ENCODE peak calls at places on chromosomes 7 and 10, in eight cellular contexts. D is SK-N-SH, M is HCT116, B is IMR-90, I is GM12878, C is HepG2, R is K562, A is H1. P is an unnamed sample.

GRCh38 chr7:31095286-31096197 is 43.4 kb downstream of the ADCYAP1R1 start:
- DNase-seq in C (no peak), R (no peak), A (no peak), I (no peak), B (no peak), D (no peak), M (no peak), P (no peak)

GRCh38 chr7:23490357-23491131 is 20.3 kb upstream of the IGF2BP3 start:
- DNase-seq in A (peak; percentile 48), D (peak; percentile 98), C (no peak), R (peak; percentile 64), I (no peak), B (no peak), M (no peak), P (no peak)

GRCh38 chr7:151660141-151660540 is 140.4 kb upstream of the RHEB start:
- DNase-seq in M (no peak), B (peak; percentile 76), D (no peak), A (no peak), C (no peak), I (no peak), R (no peak), P (no peak)

GRCh38 chr10:182441-183201 is 47.4 kb downstream of the ZMYND11 start:
- DNase-seq in D (no peak), M (no peak), B (peak; percentile 74), C (no peak), I (no peak), R (no peak), A (no peak), P (no peak)

GRCh38 chr10:64486149-64486548 is 964.9 kb downstream of the REEP3 start:
- DNase-seq in R (no peak), B (peak; percentile 55), D (no peak), C (no peak), A (no peak), I (no peak), M (no peak), P (no peak)

GRCh38 chr10:34801066-34801738 is 13.9 kb downstream of the PARD3 start:
- DNase-seq in R (no peak), D (no peak), B (no peak), I (no peak), M (no peak), C (no peak), A (no peak), P (no peak)

GRCh38 chr10:89171263-89171872 is 35.7 kb downstream of the CH25H start:
- DNase-seq in A (no peak), D (no peak), R (no peak), C (no peak), M (no peak), B (peak; percentile 64), I (no peak), P (no peak)

GRCh38 chr7:44883961-44884360 is 1.4 kb downstream of the PURB start:
- DNase-seq in A (no peak), M (no peak), C (no peak), D (no peak), I (no peak), R (no peak), B (no peak), P (no peak)

GRCh38 chr7:34191766-34192550 is 286.6 kb downstream of the BMPER start:
- DNase-seq in M (no peak), A (no peak), I (no peak), B (no peak), C (no peak), R (no peak), D (no peak), P (no peak)

GRCh38 chr7:121019018-121019417 is 30.5 kb downstream of the CPED1 start:
- DNase-seq in B (peak; percentile 69), C (no peak), A (no peak), I (no peak), D (no peak), M (no peak), R (no peak), P (no peak)

GRCh38 chr10:244227-244626 is 109.0 kb downstream of the ZMYND11 start:
- DNase-seq in R (no peak), I (no peak), C (no peak), D (no peak), A (no peak), B (no peak), M (no peak), P (no peak)

GRCh38 chr7:138008588-138009349 is 6.9 kb upstream of the CREB3L2 start:
- DNase-seq in A (peak; percentile 57), I (no peak), B (peak; percentile 68), D (peak; percentile 63), R (peak; percentile 66), M (peak; percentile 56), C (peak; percentile 62), P (peak; percentile 58)

GRCh38 chr7:42489299-42489698 is 252.3 kb upstream of the GLI3 start:
- DNase-seq in R (no peak), C (no peak), A (no peak), M (no peak), B (no peak), D (no peak), I (no peak), P (no peak)

DNA sequence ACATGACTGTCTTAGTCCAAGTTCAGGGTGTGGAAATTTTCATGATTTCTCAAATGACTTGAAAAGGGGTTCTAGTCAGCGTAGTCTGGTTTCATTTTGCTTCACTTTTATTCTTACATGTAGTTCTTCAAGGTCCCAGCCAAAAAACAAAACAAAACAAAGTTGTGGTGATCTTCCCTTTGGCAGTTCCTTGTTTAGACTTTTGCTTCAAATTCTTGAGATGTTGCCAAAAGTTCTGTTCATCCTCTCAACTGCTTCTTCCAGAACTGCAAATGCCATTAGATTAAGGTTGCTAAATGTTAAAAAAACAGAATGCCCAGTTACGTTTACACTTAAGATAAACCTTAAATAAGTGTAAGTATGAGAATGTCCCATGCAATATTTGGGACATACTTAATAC is 370.8 kb upstream of the LRRTM3 start:
- DNase-seq in A (no peak), R (no peak), I (no peak), C (no peak), M (no peak), D (no peak), B (no peak), P (no peak)
- TF ChIP-seq RAD21 in A (no peak), R (no peak), I (no peak), C (no peak), M (no peak), D (no peak), B (no peak), P (no peak)

DNA sequence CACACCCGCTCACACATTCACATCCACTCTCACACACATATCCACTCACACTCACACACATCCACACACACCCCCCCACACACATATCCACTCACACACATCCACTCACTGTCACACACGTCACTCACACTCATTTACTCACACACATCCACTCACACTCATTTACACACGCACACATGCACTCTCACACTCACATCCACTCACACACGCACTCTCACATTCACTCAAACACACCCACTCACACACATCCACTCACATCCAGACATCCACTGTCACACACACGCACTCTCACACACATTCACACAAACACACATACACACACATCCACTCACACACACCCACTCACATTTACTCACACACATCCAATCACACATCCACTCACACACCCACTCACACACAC is 18.3 kb downstream of the PWWP2B start:
- DNase-seq in C (no peak), M (no peak), D (no peak), R (no peak), A (no peak), B (no peak), I (no peak), P (no peak)
- H3K4me1 ChIP-seq in C (peaks cover 33% of the 10 kb centered on the region), M (peaks cover 23% of the 10 kb centered on the region), D (peaks cover 25% of the 10 kb centered on the region), R (peaks cover 3% of the 10 kb centered on the region), A (peaks cover 35% of the 10 kb centered on the region), B (peaks cover 1% of the 10 kb centered on the region), I (no peaks in the 10 kb centered on the region), P (peaks cover 26% of the 10 kb centered on the region)

GRCh38 chr7:107860241-107860961 is 30.6 kb upstream of the DLD start:
- DNase-seq in D (no peak), I (no peak), M (no peak), R (no peak), B (no peak), A (no peak), C (no peak), P (no peak)

GRCh38 chr7:107867858-107868466 is 23.0 kb upstream of the DLD start:
- DNase-seq in I (no peak), A (no peak), R (no peak), C (no peak), D (no peak), M (no peak), B (no peak), P (no peak)

GRCh38 chr7:107860981-107861652 is 29.9 kb upstream of the DLD start:
- DNase-seq in C (no peak), B (peak; percentile 7), A (no peak), I (no peak), D (no peak), M (no peak), R (no peak), P (no peak)

GRCh38 chr7:107870427-107871000 is 20.5 kb upstream of the DLD start:
- DNase-seq in M (no peak), I (no peak), C (no peak), R (no peak), D (no peak), B (no peak), A (no peak), P (no peak)

GRCh38 chr7:107865956-107866775 is 24.8 kb upstream of the DLD start:
- DNase-seq in R (no peak), B (no peak), M (no peak), A (no peak), C (no peak), D (no peak), I (no peak), P (no peak)
- TF ChIP-seq RAD21 in R (no peak), B (no peak), M (no peak), A (no peak), C (no peak), D (no peak), I (no peak), P (no peak)

DNA sequence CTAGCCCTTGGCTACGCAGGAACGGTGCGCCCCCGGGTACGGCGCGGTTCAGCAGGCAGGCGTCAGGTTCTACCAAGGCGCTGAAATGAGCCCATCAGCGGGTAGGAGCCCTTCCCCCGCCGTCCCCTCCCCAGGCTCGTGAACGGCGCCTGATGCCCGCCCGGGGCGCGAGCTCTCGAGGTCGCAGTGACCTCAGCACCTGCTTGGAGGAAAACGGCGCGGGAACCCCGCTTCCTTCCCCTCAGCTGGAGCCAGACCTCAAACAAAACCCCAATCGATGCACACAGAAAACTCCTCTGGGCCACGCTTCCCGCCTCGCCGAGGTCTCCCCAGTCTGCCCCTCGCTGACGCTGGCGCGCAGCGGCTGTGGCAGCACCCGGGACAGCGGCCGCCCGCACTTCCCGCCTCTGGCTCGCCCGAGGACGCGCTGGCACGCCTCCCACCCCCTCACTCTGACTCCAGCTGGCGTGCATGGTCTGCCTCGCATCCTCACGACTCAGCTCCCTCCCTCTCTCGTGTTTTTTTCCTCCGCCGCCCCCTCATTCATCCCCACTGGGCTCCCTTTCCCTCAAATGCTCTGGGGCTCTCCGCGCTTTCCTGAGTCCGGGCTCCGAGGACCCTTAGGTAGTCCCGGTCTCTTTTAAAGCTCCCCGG is 524 bp upstream of the GAD2 start:
- DNase-seq in R (no peak), C (no peak), I (no peak), D (peak; percentile 50), B (no peak), A (peak; percentile 87), M (no peak), P (peak; percentile 25)
- H3K4me1 ChIP-seq in R (no peaks in the 10 kb centered on the region), C (no peaks in the 10 kb centered on the region), I (no peaks in the 10 kb centered on the region), D (no peaks in the 10 kb centered on the region), B (no peaks in the 10 kb centered on the region), A (peaks cover 42% of the 10 kb centered on the region), M (no peaks in the 10 kb centered on the region), P (peaks cover 23% of the 10 kb centered on the region)

P was measured in A549.